ENCODE peak calls at places on chromosomes 13 and 19, in four cellular contexts. S is left ventricle myocardium inferior, P is adipocyte, F is iris pigment epithelial cell. H is an unnamed sample.

GRCh38 chr13:40874138-40874776 is 84.8 kb downstream of the SLC25A15 start:
- DNase-seq in S (no peak), P (no peak), F (no peak), H (no peak)

GRCh38 chr19:47549341-47549768 is 23.6 kb downstream of the ZNF541 start:
- DNase-seq in S (no peak), P (no peak), F (no peak), H (no peak)

GRCh38 chr19:4200940-4201542 is 18.6 kb downstream of the ANKRD24 start:
- DNase-seq in S (no peak), P (no peak), F (no peak), H (no peak)

GRCh38 chr19:30648321-30648720 is 276.1 kb downstream of the ZNF536 start:
- DNase-seq in S (no peak), P (peak), F (peak), H (no peak)

GRCh38 chr19:45668342-45668871 is 386 bp downstream of the GIPR start:
- DNase-seq in S (no peak), P (peak), F (no peak), H (no peak)

GRCh38 chr13:111536239-111536638 is 215.8 kb downstream of the TEX29 start:
- DNase-seq in S (no peak), P (no peak), F (no peak), H (no peak)

GRCh38 chr19:29665826-29666633 is 769 bp downstream of the PLEKHF1 start:
- DNase-seq in S (peak), P (peak), F (peak), H (no peak)

GRCh38 chr13:34044041-34044440 is 226.1 kb downstream of the RFC3 start:
- DNase-seq in S (no peak), P (peak), F (peak), H (peak)

GRCh38 chr13:52851153-52851962 is 2.9 kb upstream of the PCDH8 start:
- DNase-seq in S (peak), P (peak), F (peak), H (no peak)

GRCh38 chr13:23570099-23570926 is at the start of gene TNFRSF19:
- DNase-seq in S (peak), P (peak), F (peak), H (peak)

GRCh38 chr13:23715092-23715761 is 145.0 kb downstream of the TNFRSF19 start:
- DNase-seq in S (no peak), P (no peak), F (no peak), H (no peak)

GRCh38 chr13:95301135-95301946 is at the start of gene ABCC4:
- DNase-seq in S (peak), P (peak), F (peak), H (peak)

GRCh38 chr19:45739498-45740439 is 6.5 kb downstream of the MEIOSIN start:
- DNase-seq in S (no peak), P (no peak), F (no peak), H (no peak)

GRCh38 chr19:14561832-14562351 is 10.0 kb downstream of the NDUFB7 start:
- DNase-seq in S (peak), P (peak), F (peak), H (peak)

GRCh38 chr13:45167611-45168554 is 33.0 kb downstream of the KCTD4 start:
- DNase-seq in S (peak), P (peak), F (peak), H (peak)

GRCh38 chr13:103952183-103952582 is 886.0 kb upstream of the SLC10A2 start:
- DNase-seq in S (no peak), P (no peak), F (no peak), H (peak)

GRCh38 chr19:11480927-11481776 is at the start of gene ELAVL3:
- DNase-seq in S (no peak), P (no peak), F (no peak), H (no peak)

GRCh38 chr13:77207943-77208342 is 119.0 kb downstream of the MYCBP2 start:
- DNase-seq in S (no peak), P (peak), F (peak), H (peak)

GRCh38 chr13:38340624-38341023 is 9.0 kb upstream of the UFM1 start:
- DNase-seq in S (no peak), P (no peak), F (no peak), H (no peak)

GRCh38 chr19:57934820-57935665 is at the start of gene ZNF418:
- DNase-seq in S (peak), P (peak), F (peak), H (peak)

GRCh38 chr19:10163557-10163956 is 31.2 kb downstream of the DNMT1 start:
- DNase-seq in S (no peak), P (no peak), F (no peak), H (no peak)

GRCh38 chr13:98677398-98677797 is 75.1 kb downstream of the SLC15A1 start:
- DNase-seq in S (no peak), P (peak), F (peak), H (peak)

GRCh38 chr19:7550987-7551761 is 15.7 kb downstream of the PNPLA6 start:
- DNase-seq in S (peak), P (peak), F (peak), H (peak)

GRCh38 chr19:15120135-15121026 is 13.2 kb downstream of the SYDE1 start:
- DNase-seq in S (no peak), P (no peak), F (no peak), H (no peak)

GRCh38 chr19:33698576-33699435 is 77.1 kb downstream of the CHST8 start:
- DNase-seq in S (no peak), P (no peak), F (no peak), H (no peak)

GRCh38 chr13:23833733-23834611 is 55.2 kb downstream of the MIPEP start:
- DNase-seq in S (no peak), P (no peak), F (no peak), H (no peak)

GRCh38 chr13:108154421-108154858 is 60.9 kb downstream of the LIG4 start:
- DNase-seq in S (no peak), P (no peak), F (peak), H (peak)

GRCh38 chr19:2034729-2035589 is 16.1 kb downstream of the MKNK2 start:
- DNase-seq in S (no peak), P (peak), F (peak), H (peak)

GRCh38 chr13:42136518-42136917 is 88.1 kb downstream of the DGKH start:
- DNase-seq in S (no peak), P (no peak), F (no peak), H (no peak)

GRCh38 chr13:114099918-114100445 is 32.4 kb downstream of the RASA3 start:
- DNase-seq in S (no peak), P (peak), F (no peak), H (peak)

GRCh38 chr13:79541426-79542049 is 60.6 kb downstream of the NDFIP2 start:
- DNase-seq in S (no peak), P (peak), F (peak), H (peak)

GRCh38 chr13:90868321-90868920 is 479.1 kb upstream of the MIR17HG start:
- DNase-seq in S (no peak), P (peak), F (peak), H (peak)

GRCh38 chr13:27523345-27524073 is 73.1 kb upstream of the MTIF3 start:
- DNase-seq in S (no peak), P (no peak), F (no peak), H (no peak)

GRCh38 chr19:17468302-17469091 is 1.8 kb upstream of the SLC27A1 start:
- DNase-seq in S (peak), P (no peak), F (no peak), H (no peak)

GRCh38 chr13:109809216-109809890 is 23.0 kb upstream of the IRS2 start:
- DNase-seq in S (no peak), P (no peak), F (no peak), H (no peak)

GRCh38 chr19:41427647-41428480 is 690 bp upstream of the B3GNT8 start:
- DNase-seq in S (peak), P (no peak), F (peak), H (no peak)

GRCh38 chr19:5434970-5435641 is 20.1 kb upstream of the ZNRF4 start:
- DNase-seq in S (no peak), P (peak), F (peak), H (peak)

H was measured in bronchial epithelial cell.